ENCODE peak calls at places on chromosome 14, in four cellular contexts. One of them, this sample, is unnamed.
A peak's percentile ranks its signal among the peaks of the same experiment; 100 is the strongest.

GRCh38 chr14:78978896-78979295 is 808.7 kb downstream of the NRXN3 start:
- ATAC-seq in heart right ventricle: no peak
- ATAC-seq in activated naive CD8-positive, alpha-beta T cell treated with anti-CD3 and anti-CD28 coated beads, Interleukin-2, amount 10 ng/mL, durations not matched to agents 7 days and 5 days: no peak
- ATAC-seq in sciatic nerve: no peak
- ATAC-seq in this sample: no peak

GRCh38 chr14:56221392-56222128 is 103.3 kb downstream of the PELI2 start:
- ATAC-seq in heart right ventricle: peak; percentile 70
- ATAC-seq in activated naive CD8-positive, alpha-beta T cell treated with anti-CD3 and anti-CD28 coated beads, Interleukin-2, amount 10 ng/mL, durations not matched to agents 7 days and 5 days: no peak
- ATAC-seq in sciatic nerve: peak; percentile 6
- ATAC-seq in this sample: no peak

GRCh38 chr14:69660344-69661193 is 49.2 kb downstream of the SUSD6 start:
- ATAC-seq in sciatic nerve: no peak
- ATAC-seq in activated naive CD8-positive, alpha-beta T cell treated with anti-CD3 and anti-CD28 coated beads, Interleukin-2, amount 10 ng/mL, durations not matched to agents 7 days and 5 days: peak; percentile 79
- ATAC-seq in heart right ventricle: no peak
- ATAC-seq in this sample: no peak

GRCh38 chr14:52266179-52266578 is 1.3 kb upstream of the PTGDR start:
- ATAC-seq in heart right ventricle: peak; percentile 62
- ATAC-seq in activated naive CD8-positive, alpha-beta T cell treated with anti-CD3 and anti-CD28 coated beads, Interleukin-2, amount 10 ng/mL, durations not matched to agents 7 days and 5 days: no peak
- ATAC-seq in sciatic nerve: peak; percentile 86
- ATAC-seq in this sample: peak; percentile 79

GRCh38 chr14:41350476-41350875 is 256.2 kb upstream of the LRFN5 start:
- ATAC-seq in heart right ventricle: no peak
- ATAC-seq in activated naive CD8-positive, alpha-beta T cell treated with anti-CD3 and anti-CD28 coated beads, Interleukin-2, amount 10 ng/mL, durations not matched to agents 7 days and 5 days: no peak
- ATAC-seq in sciatic nerve: no peak
- ATAC-seq in this sample: peak; percentile 13

GRCh38 chr14:37054869-37055268 is 117.5 kb downstream of the SLC25A21 start:
- ATAC-seq in sciatic nerve: no peak
- ATAC-seq in heart right ventricle: no peak
- ATAC-seq in activated naive CD8-positive, alpha-beta T cell treated with anti-CD3 and anti-CD28 coated beads, Interleukin-2, amount 10 ng/mL, durations not matched to agents 7 days and 5 days: no peak
- ATAC-seq in this sample: no peak

GRCh38 chr14:104935026-104935650 is 10.5 kb downstream of the PLD4 start:
- ATAC-seq in activated naive CD8-positive, alpha-beta T cell treated with anti-CD3 and anti-CD28 coated beads, Interleukin-2, amount 10 ng/mL, durations not matched to agents 7 days and 5 days: no peak
- ATAC-seq in sciatic nerve: no peak
- ATAC-seq in heart right ventricle: no peak
- ATAC-seq in this sample: no peak

GRCh38 chr14:104665092-104665662 is 24.2 kb upstream of the INF2 start:
- ATAC-seq in activated naive CD8-positive, alpha-beta T cell treated with anti-CD3 and anti-CD28 coated beads, Interleukin-2, amount 10 ng/mL, durations not matched to agents 7 days and 5 days: peak; percentile 73
- ATAC-seq in sciatic nerve: peak; percentile 54
- ATAC-seq in heart right ventricle: peak; percentile 27
- ATAC-seq in this sample: no peak

GRCh38 chr14:50964683-50965390 is 20.6 kb upstream of the PYGL start:
- ATAC-seq in heart right ventricle: no peak
- ATAC-seq in activated naive CD8-positive, alpha-beta T cell treated with anti-CD3 and anti-CD28 coated beads, Interleukin-2, amount 10 ng/mL, durations not matched to agents 7 days and 5 days: no peak
- ATAC-seq in sciatic nerve: peak; percentile 36
- ATAC-seq in this sample: no peak

GRCh38 chr14:37230551-37231194 is 32.9 kb downstream of the MIPOL1 start:
- ATAC-seq in heart right ventricle: no peak
- ATAC-seq in sciatic nerve: peak; percentile 59
- ATAC-seq in activated naive CD8-positive, alpha-beta T cell treated with anti-CD3 and anti-CD28 coated beads, Interleukin-2, amount 10 ng/mL, durations not matched to agents 7 days and 5 days: peak; percentile 56
- ATAC-seq in this sample: no peak

GRCh38 chr14:36647417-36647826 is 14.2 kb upstream of the PAX9 start:
- ATAC-seq in heart right ventricle: no peak
- ATAC-seq in sciatic nerve: no peak
- ATAC-seq in activated naive CD8-positive, alpha-beta T cell treated with anti-CD3 and anti-CD28 coated beads, Interleukin-2, amount 10 ng/mL, durations not matched to agents 7 days and 5 days: no peak
- ATAC-seq in this sample: peak; percentile 11